ENCODE peak calls at places on chromosomes 6 and 20, in seven cellular contexts. One of them, this sample, is unnamed.

GRCh38 chr6:5851261-5851757 is 155.4 kb downstream of the NRN1 start:
- DNase-seq in activated CD4-positive, alpha-beta T cell treated with anti-CD3 and anti-CD28 coated beads, Interleukin-2, amount 50 U/mL, for 1 hour: peak
- DNase-seq in stimulated activated CD4-positive, alpha-beta T cell treated with anti-CD3 and anti-CD28 coated beads, Interleukin-4, amount 100 ng/mL, for 1 hour: peak
- DNase-seq in activated T-cell treated with anti-CD3 and anti-CD28 coated beads for 1 hour: peak
- DNase-seq in cardiac fibroblast: peak
- DNase-seq in HEK293T: no peak
- DNase-seq in type B pancreatic cell: no peak
- DNase-seq in this sample: peak

GRCh38 chr6:98827295-98828159 is 6.8 kb upstream of the POU3F2 start:
- DNase-seq in activated CD4-positive, alpha-beta T cell treated with anti-CD3 and anti-CD28 coated beads, Interleukin-2, amount 50 U/mL, for 1 hour: no peak
- DNase-seq in stimulated activated CD4-positive, alpha-beta T cell treated with anti-CD3 and anti-CD28 coated beads, Interleukin-4, amount 100 ng/mL, for 1 hour: no peak
- DNase-seq in activated T-cell treated with anti-CD3 and anti-CD28 coated beads for 1 hour: no peak
- DNase-seq in cardiac fibroblast: no peak
- DNase-seq in HEK293T: no peak
- DNase-seq in type B pancreatic cell: peak
- DNase-seq in this sample: no peak

GRCh38 chr20:1566701-1567100 is 9.2 kb upstream of the SIRPD start:
- DNase-seq in activated CD4-positive, alpha-beta T cell treated with anti-CD3 and anti-CD28 coated beads, Interleukin-2, amount 50 U/mL, for 1 hour: no peak
- DNase-seq in stimulated activated CD4-positive, alpha-beta T cell treated with anti-CD3 and anti-CD28 coated beads, Interleukin-4, amount 100 ng/mL, for 1 hour: no peak
- DNase-seq in activated T-cell treated with anti-CD3 and anti-CD28 coated beads for 1 hour: no peak
- DNase-seq in cardiac fibroblast: no peak
- DNase-seq in HEK293T: no peak
- DNase-seq in type B pancreatic cell: no peak
- DNase-seq in this sample: no peak

GRCh38 chr6:140438346-140438735 is 1063.9 kb upstream of the CITED2 start:
- DNase-seq in activated CD4-positive, alpha-beta T cell treated with anti-CD3 and anti-CD28 coated beads, Interleukin-2, amount 50 U/mL, for 1 hour: no peak
- DNase-seq in stimulated activated CD4-positive, alpha-beta T cell treated with anti-CD3 and anti-CD28 coated beads, Interleukin-4, amount 100 ng/mL, for 1 hour: no peak
- DNase-seq in activated T-cell treated with anti-CD3 and anti-CD28 coated beads for 1 hour: no peak
- DNase-seq in cardiac fibroblast: peak
- DNase-seq in HEK293T: no peak
- DNase-seq in type B pancreatic cell: no peak
- DNase-seq in this sample: no peak

GRCh38 chr6:144194293-144194828 is 44.0 kb downstream of the STX11 start:
- DNase-seq in activated CD4-positive, alpha-beta T cell treated with anti-CD3 and anti-CD28 coated beads, Interleukin-2, amount 50 U/mL, for 1 hour: no peak
- DNase-seq in stimulated activated CD4-positive, alpha-beta T cell treated with anti-CD3 and anti-CD28 coated beads, Interleukin-4, amount 100 ng/mL, for 1 hour: no peak
- DNase-seq in activated T-cell treated with anti-CD3 and anti-CD28 coated beads for 1 hour: no peak
- DNase-seq in cardiac fibroblast: no peak
- DNase-seq in HEK293T: no peak
- DNase-seq in type B pancreatic cell: no peak
- DNase-seq in this sample: no peak

GRCh38 chr6:74128536-74128935 is 432.5 kb downstream of the CD109 start:
- DNase-seq in activated CD4-positive, alpha-beta T cell treated with anti-CD3 and anti-CD28 coated beads, Interleukin-2, amount 50 U/mL, for 1 hour: no peak
- DNase-seq in stimulated activated CD4-positive, alpha-beta T cell treated with anti-CD3 and anti-CD28 coated beads, Interleukin-4, amount 100 ng/mL, for 1 hour: no peak
- DNase-seq in activated T-cell treated with anti-CD3 and anti-CD28 coated beads for 1 hour: no peak
- DNase-seq in cardiac fibroblast: peak
- DNase-seq in HEK293T: no peak
- DNase-seq in type B pancreatic cell: no peak
- DNase-seq in this sample: no peak

GRCh38 chr6:26272171-26272631 is 92.8 kb upstream of the BTN3A2 start:
- DNase-seq in activated CD4-positive, alpha-beta T cell treated with anti-CD3 and anti-CD28 coated beads, Interleukin-2, amount 50 U/mL, for 1 hour: peak
- DNase-seq in stimulated activated CD4-positive, alpha-beta T cell treated with anti-CD3 and anti-CD28 coated beads, Interleukin-4, amount 100 ng/mL, for 1 hour: peak
- DNase-seq in activated T-cell treated with anti-CD3 and anti-CD28 coated beads for 1 hour: peak
- DNase-seq in cardiac fibroblast: no peak
- DNase-seq in HEK293T: no peak
- DNase-seq in type B pancreatic cell: peak
- DNase-seq in this sample: peak

GRCh38 chr6:31581511-31582229 is 554 bp downstream of the LTB start:
- DNase-seq in activated CD4-positive, alpha-beta T cell treated with anti-CD3 and anti-CD28 coated beads, Interleukin-2, amount 50 U/mL, for 1 hour: no peak
- DNase-seq in stimulated activated CD4-positive, alpha-beta T cell treated with anti-CD3 and anti-CD28 coated beads, Interleukin-4, amount 100 ng/mL, for 1 hour: no peak
- DNase-seq in activated T-cell treated with anti-CD3 and anti-CD28 coated beads for 1 hour: peak
- DNase-seq in cardiac fibroblast: no peak
- DNase-seq in HEK293T: no peak
- DNase-seq in type B pancreatic cell: no peak
- DNase-seq in this sample: no peak

GRCh38 chr20:18737140-18737539 is 76.4 kb upstream of the SCP2D1 start:
- DNase-seq in activated CD4-positive, alpha-beta T cell treated with anti-CD3 and anti-CD28 coated beads, Interleukin-2, amount 50 U/mL, for 1 hour: no peak
- DNase-seq in stimulated activated CD4-positive, alpha-beta T cell treated with anti-CD3 and anti-CD28 coated beads, Interleukin-4, amount 100 ng/mL, for 1 hour: no peak
- DNase-seq in activated T-cell treated with anti-CD3 and anti-CD28 coated beads for 1 hour: no peak
- DNase-seq in cardiac fibroblast: no peak
- DNase-seq in HEK293T: no peak
- DNase-seq in type B pancreatic cell: no peak
- DNase-seq in this sample: no peak

GRCh38 chr6:89989742-89990141 is 95.5 kb downstream of the GJA10 start:
- DNase-seq in activated CD4-positive, alpha-beta T cell treated with anti-CD3 and anti-CD28 coated beads, Interleukin-2, amount 50 U/mL, for 1 hour: no peak
- DNase-seq in stimulated activated CD4-positive, alpha-beta T cell treated with anti-CD3 and anti-CD28 coated beads, Interleukin-4, amount 100 ng/mL, for 1 hour: no peak
- DNase-seq in activated T-cell treated with anti-CD3 and anti-CD28 coated beads for 1 hour: no peak
- DNase-seq in cardiac fibroblast: peak
- DNase-seq in HEK293T: no peak
- DNase-seq in type B pancreatic cell: no peak
- DNase-seq in this sample: no peak

GRCh38 chr6:46170357-46171289 is at the start of gene ENPP5:
- DNase-seq in activated CD4-positive, alpha-beta T cell treated with anti-CD3 and anti-CD28 coated beads, Interleukin-2, amount 50 U/mL, for 1 hour: peak
- DNase-seq in stimulated activated CD4-positive, alpha-beta T cell treated with anti-CD3 and anti-CD28 coated beads, Interleukin-4, amount 100 ng/mL, for 1 hour: peak
- DNase-seq in activated T-cell treated with anti-CD3 and anti-CD28 coated beads for 1 hour: peak
- DNase-seq in cardiac fibroblast: no peak
- DNase-seq in HEK293T: peak
- DNase-seq in type B pancreatic cell: peak
- DNase-seq in this sample: peak

GRCh38 chr6:132734694-132735236 is 20.9 kb upstream of the VNN1 start:
- DNase-seq in activated CD4-positive, alpha-beta T cell treated with anti-CD3 and anti-CD28 coated beads, Interleukin-2, amount 50 U/mL, for 1 hour: no peak
- DNase-seq in stimulated activated CD4-positive, alpha-beta T cell treated with anti-CD3 and anti-CD28 coated beads, Interleukin-4, amount 100 ng/mL, for 1 hour: no peak
- DNase-seq in activated T-cell treated with anti-CD3 and anti-CD28 coated beads for 1 hour: no peak
- DNase-seq in cardiac fibroblast: peak
- DNase-seq in HEK293T: peak
- DNase-seq in type B pancreatic cell: no peak
- DNase-seq in this sample: no peak

GRCh38 chr6:1952726-1953360 is 292.6 kb downstream of the GMDS start:
- DNase-seq in activated CD4-positive, alpha-beta T cell treated with anti-CD3 and anti-CD28 coated beads, Interleukin-2, amount 50 U/mL, for 1 hour: no peak
- DNase-seq in stimulated activated CD4-positive, alpha-beta T cell treated with anti-CD3 and anti-CD28 coated beads, Interleukin-4, amount 100 ng/mL, for 1 hour: no peak
- DNase-seq in activated T-cell treated with anti-CD3 and anti-CD28 coated beads for 1 hour: no peak
- DNase-seq in cardiac fibroblast: peak
- DNase-seq in HEK293T: no peak
- DNase-seq in type B pancreatic cell: no peak
- DNase-seq in this sample: no peak

GRCh38 chr20:4720977-4721349 is 746 bp upstream of the PRND start:
- DNase-seq in activated CD4-positive, alpha-beta T cell treated with anti-CD3 and anti-CD28 coated beads, Interleukin-2, amount 50 U/mL, for 1 hour: no peak
- DNase-seq in stimulated activated CD4-positive, alpha-beta T cell treated with anti-CD3 and anti-CD28 coated beads, Interleukin-4, amount 100 ng/mL, for 1 hour: no peak
- DNase-seq in activated T-cell treated with anti-CD3 and anti-CD28 coated beads for 1 hour: no peak
- DNase-seq in cardiac fibroblast: no peak
- DNase-seq in HEK293T: no peak
- DNase-seq in type B pancreatic cell: no peak
- DNase-seq in this sample: no peak

GRCh38 chr6:142372348-142372747 is 70.5 kb downstream of the ADGRG6 start:
- DNase-seq in activated CD4-positive, alpha-beta T cell treated with anti-CD3 and anti-CD28 coated beads, Interleukin-2, amount 50 U/mL, for 1 hour: no peak
- DNase-seq in stimulated activated CD4-positive, alpha-beta T cell treated with anti-CD3 and anti-CD28 coated beads, Interleukin-4, amount 100 ng/mL, for 1 hour: no peak
- DNase-seq in activated T-cell treated with anti-CD3 and anti-CD28 coated beads for 1 hour: no peak
- DNase-seq in cardiac fibroblast: peak
- DNase-seq in HEK293T: no peak
- DNase-seq in type B pancreatic cell: no peak
- DNase-seq in this sample: no peak

This sample was measured in B cell.